ENCODE peak calls at places on chromosomes 6 and 20, in eight cellular contexts. L is mammary epithelial cell, B is nephron progenitor cell, C is PC-9, Q is astrocyte of the spinal cord, N is fibroblast of mammary gland, V is GM23338, H is progenitor cell of endocrine pancreas. S is an unnamed sample.

GRCh38 chr6:144335914-144336313 is 50.8 kb downstream of the UTRN start:
- DNase-seq in L (peak; percentile 90), B (no peak), C (no peak), Q (no peak), N (no peak), V (no peak), H (no peak), S (no peak)

GRCh38 chr6:11791354-11792107 is 12.9 kb upstream of the ADTRP start:
- DNase-seq in L (peak; percentile 75), B (peak; percentile 15), C (no peak), Q (no peak), N (peak; percentile 56), V (peak; percentile 28), H (no peak), S (no peak)

GRCh38 chr6:10461850-10462249 is 47.0 kb upstream of the TFAP2A start:
- DNase-seq in L (no peak), B (no peak), C (no peak), Q (no peak), N (no peak), V (no peak), H (no peak), S (no peak)

GRCh38 chr20:38130687-38131587 is 34.1 kb downstream of the TGM2 start:
- DNase-seq in L (no peak), B (no peak), C (no peak), Q (no peak), N (no peak), V (no peak), H (no peak), S (no peak)

GRCh38 chr20:49395183-49395582 is 87.3 kb downstream of the KCNB1 start:
- DNase-seq in L (no peak), B (no peak), C (no peak), Q (no peak), N (peak; percentile 45), V (no peak), H (no peak), S (no peak)

GRCh38 chr6:113149511-113149910 is 707.6 kb upstream of the MARCKS start:
- DNase-seq in L (no peak), B (no peak), C (no peak), Q (no peak), N (peak; percentile 10), V (no peak), H (no peak), S (no peak)

GRCh38 chr6:112562348-112563220 is 215.5 kb downstream of the RFPL4B start:
- DNase-seq in L (no peak), B (no peak), C (no peak), Q (peak; percentile 35), N (no peak), V (no peak), H (no peak), S (no peak)

GRCh38 chr6:21593927-21594421 is 423 bp downstream of the SOX4 start:
- DNase-seq in L (no peak), B (peak; percentile 33), C (no peak), Q (peak; percentile 77), N (peak; percentile 67), V (no peak), H (no peak), S (peak; percentile 45)

GRCh38 chr6:116511424-116512131 is at the start of gene CALHM5:
- DNase-seq in L (peak; percentile 76), B (no peak), C (no peak), Q (peak; percentile 88), N (peak; percentile 92), V (peak; percentile 85), H (no peak), S (no peak)

GRCh38 chr20:11057624-11058023 is 383.8 kb upstream of the JAG1 start:
- DNase-seq in L (no peak), B (no peak), C (no peak), Q (no peak), N (peak; percentile 68), V (no peak), H (no peak), S (no peak)

GRCh38 chr20:40493071-40493470 is 196.0 kb downstream of the MAFB start:
- DNase-seq in L (peak; percentile 28), B (no peak), C (no peak), Q (peak; percentile 69), N (peak; percentile 83), V (no peak), H (no peak), S (no peak)

GRCh38 chr6:152129606-152130249 is 322.2 kb downstream of the ESR1 start:
- DNase-seq in L (no peak), B (no peak), C (no peak), Q (peak; percentile 22), N (no peak), V (peak; percentile 32), H (no peak), S (no peak)

GRCh38 chr6:2630891-2631458 is 119.7 kb downstream of the MYLK4 start:
- DNase-seq in L (peak; percentile 41), B (no peak), C (peak; percentile 19), Q (peak; percentile 97), N (peak; percentile 91), V (no peak), H (no peak), S (no peak)

GRCh38 chr6:34234667-34235604 is 1.7 kb upstream of the HMGA1 start:
- DNase-seq in L (no peak), B (peak; percentile 83), C (peak; percentile 74), Q (no peak), N (no peak), V (peak; percentile 98), H (peak; percentile 88), S (peak; percentile 53)

GRCh38 chr6:30000156-30000791 is 57.9 kb downstream of the HLA-A start:
- DNase-seq in L (no peak), B (no peak), C (no peak), Q (no peak), N (no peak), V (no peak), H (no peak), S (no peak)

DNA sequence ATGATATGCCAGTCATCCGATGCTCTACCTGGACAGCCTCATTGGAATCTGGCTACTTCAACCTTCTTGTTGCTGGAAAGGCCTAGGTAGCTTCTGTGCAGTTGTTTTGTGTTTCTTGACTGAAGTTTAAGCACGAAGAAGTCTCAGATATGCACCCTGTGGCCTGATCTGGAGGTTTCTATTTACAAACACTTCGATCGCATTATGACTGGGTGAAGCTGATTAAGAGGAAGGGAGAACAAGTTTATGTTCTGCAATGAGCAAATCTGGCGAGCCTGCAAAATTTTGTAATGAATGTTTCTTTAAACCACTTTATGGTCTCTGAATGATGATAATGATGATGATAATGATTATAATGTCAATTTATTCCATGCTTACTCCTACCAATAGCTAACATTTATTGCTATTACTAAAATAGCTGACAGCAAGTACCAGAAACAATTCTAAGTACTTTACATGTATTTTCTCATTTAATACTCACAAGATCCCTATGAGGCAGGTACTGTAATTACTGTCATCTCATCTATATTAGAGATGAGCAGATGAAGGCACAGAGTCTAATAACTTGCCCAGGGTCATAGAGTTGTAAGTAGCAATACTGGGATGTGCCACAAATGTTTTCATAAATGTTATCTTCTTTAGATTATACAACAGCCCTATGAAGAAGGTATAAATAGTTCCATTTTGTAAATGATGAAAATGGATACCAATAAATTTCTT is 126.1 kb upstream of the UST start:
- DNase-seq in L (no peak), B (no peak), C (no peak), Q (no peak), N (no peak), V (no peak), H (no peak), S (no peak)
- TF ChIP-seq CTCF in L (no peak), B (no peak), C (no peak), Q (no peak), N (no peak), V (no peak), H (no peak), S (no peak)

GRCh38 chr6:118523216-118523615 is 24.9 kb upstream of the PLN start:
- DNase-seq in L (no peak), B (no peak), C (no peak), Q (no peak), N (no peak), V (no peak), H (no peak), S (no peak)
- TF ChIP-seq CTCF in L (no peak), B (no peak), C (no peak), Q (no peak), N (no peak), V (no peak), H (no peak), S (no peak)

DNA sequence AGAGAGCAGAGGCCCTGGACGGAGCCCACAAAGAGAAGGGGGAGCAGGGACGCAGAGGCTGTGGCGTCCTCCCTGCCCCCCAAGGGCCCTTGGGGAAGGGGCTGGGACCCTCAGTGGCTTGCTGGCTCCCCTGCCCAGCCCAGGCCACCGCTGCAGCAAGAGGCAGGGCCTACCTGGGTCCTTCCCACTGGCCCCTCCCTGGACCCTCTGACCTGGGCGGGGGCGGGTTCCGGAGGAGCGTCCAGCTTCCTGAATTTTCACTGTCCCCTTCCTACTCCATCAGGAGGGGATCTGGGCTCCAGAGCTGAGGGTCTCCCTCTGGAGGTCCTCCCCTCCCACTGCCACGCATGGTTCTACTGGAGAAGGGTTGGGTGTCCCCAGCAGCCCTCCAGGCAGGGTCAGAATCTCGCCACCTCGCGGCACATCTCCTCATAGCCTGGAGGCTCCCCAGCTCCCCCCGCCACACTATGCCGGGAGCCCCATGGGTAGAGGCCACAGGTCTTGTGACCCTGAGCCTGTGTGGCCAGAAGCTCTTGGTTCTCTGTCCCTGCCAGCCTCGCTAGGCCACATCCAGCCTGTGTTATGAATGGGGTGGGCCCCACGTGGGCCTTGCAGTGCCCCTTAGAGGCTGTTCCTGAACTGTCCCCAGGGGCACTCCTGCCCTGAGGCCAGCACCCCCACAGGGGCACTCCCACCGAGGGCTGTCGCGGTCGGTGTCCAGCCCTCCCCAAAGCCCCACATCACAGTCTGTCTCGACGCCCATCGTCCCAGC is 1.0 kb upstream of the SOX18 start:
- DNase-seq in L (no peak), B (no peak), C (no peak), Q (no peak), N (no peak), V (peak; percentile 43), H (no peak), S (no peak)
- TF ChIP-seq CTCF in L (no peak), B (no peak), C (no peak), Q (no peak), N (no peak), V (no peak), H (no peak), S (no peak)

GRCh38 chr6:82257088-82257774 is 9.7 kb upstream of the IBTK start:
- DNase-seq in L (no peak), B (no peak), C (no peak), Q (no peak), N (no peak), V (peak; percentile 43), H (no peak), S (no peak)
- TF ChIP-seq CTCF in L (peak; percentile 8), B (no peak), C (no peak), Q (no peak), N (no peak), V (peak; percentile 34), H (peak; percentile 24), S (no peak)